ENCODE peak calls at places on chromosomes 13 and 19, in nine cellular contexts. One of them, this sample, is unnamed.

GRCh38 chr19:5331790-5332189 is 8.8 kb downstream of the PTPRS start:
- DNase-seq in fibroblast of lung: no peak
- DNase-seq in adrenal gland: no peak
- DNase-seq in OCI-LY7: no peak
- DNase-seq in pancreas: no peak
- DNase-seq in lower lobe of right lung: no peak
- DNase-seq in prostate gland: no peak
- DNase-seq in spleen: no peak
- DNase-seq in hepatocyte: no peak
- DNase-seq in this sample: no peak

GRCh38 chr19:34173145-34173956 is 1.0 kb downstream of the LSM14A start:
- DNase-seq in prostate gland: peak; percentile 65
- DNase-seq in lower lobe of right lung: peak; percentile 49
- DNase-seq in adrenal gland: peak; percentile 66
- DNase-seq in pancreas: no peak
- DNase-seq in spleen: peak; percentile 76
- DNase-seq in fibroblast of lung: peak; percentile 41
- DNase-seq in hepatocyte: peak; percentile 64
- DNase-seq in OCI-LY7: peak; percentile 40
- DNase-seq in this sample: peak; percentile 51

GRCh38 chr19:1590641-1591397 is 1.8 kb downstream of the MBD3 start:
- DNase-seq in fibroblast of lung: peak; percentile 21
- DNase-seq in adrenal gland: no peak
- DNase-seq in OCI-LY7: peak; percentile 77
- DNase-seq in spleen: no peak
- DNase-seq in hepatocyte: peak; percentile 59
- DNase-seq in lower lobe of right lung: no peak
- DNase-seq in prostate gland: no peak
- DNase-seq in pancreas: no peak
- DNase-seq in this sample: peak; percentile 31

GRCh38 chr19:4692275-4693077 is 22.3 kb upstream of the MYDGF start:
- DNase-seq in pancreas: peak; percentile 55
- DNase-seq in adrenal gland: no peak
- DNase-seq in lower lobe of right lung: no peak
- DNase-seq in hepatocyte: no peak
- DNase-seq in fibroblast of lung: no peak
- DNase-seq in OCI-LY7: no peak
- DNase-seq in spleen: no peak
- DNase-seq in prostate gland: no peak
- DNase-seq in this sample: no peak

GRCh38 chr13:73146705-73147104 is 87.9 kb downstream of the KLF5 start:
- DNase-seq in adrenal gland: no peak
- DNase-seq in hepatocyte: no peak
- DNase-seq in prostate gland: no peak
- DNase-seq in pancreas: no peak
- DNase-seq in fibroblast of lung: no peak
- DNase-seq in spleen: no peak
- DNase-seq in OCI-LY7: no peak
- DNase-seq in lower lobe of right lung: no peak
- DNase-seq in this sample: no peak

GRCh38 chr13:79246575-79246949 is 159.5 kb downstream of the RBM26 start:
- DNase-seq in fibroblast of lung: no peak
- DNase-seq in adrenal gland: no peak
- DNase-seq in prostate gland: no peak
- DNase-seq in OCI-LY7: peak; percentile 34
- DNase-seq in spleen: no peak
- DNase-seq in lower lobe of right lung: no peak
- DNase-seq in hepatocyte: no peak
- DNase-seq in pancreas: no peak
- DNase-seq in this sample: no peak

GRCh38 chr19:55605637-55606470 is at the start of gene ZNF865:
- DNase-seq in hepatocyte: peak; percentile 94
- DNase-seq in spleen: peak; percentile 89
- DNase-seq in lower lobe of right lung: peak; percentile 82
- DNase-seq in OCI-LY7: peak; percentile 80
- DNase-seq in fibroblast of lung: peak; percentile 84
- DNase-seq in prostate gland: peak; percentile 69
- DNase-seq in adrenal gland: peak; percentile 84
- DNase-seq in pancreas: peak; percentile 80
- DNase-seq in this sample: peak; percentile 92

GRCh38 chr13:28429685-28430290 is 65.1 kb downstream of the FLT1 start:
- DNase-seq in hepatocyte: no peak
- DNase-seq in fibroblast of lung: no peak
- DNase-seq in OCI-LY7: peak; percentile 91
- DNase-seq in lower lobe of right lung: no peak
- DNase-seq in prostate gland: no peak
- DNase-seq in adrenal gland: no peak
- DNase-seq in spleen: no peak
- DNase-seq in pancreas: no peak
- DNase-seq in this sample: peak; percentile 33

GRCh38 chr19:38079926-38080380 is 144.1 kb downstream of the DPF1 start:
- DNase-seq in OCI-LY7: peak; percentile 70
- DNase-seq in hepatocyte: no peak
- DNase-seq in adrenal gland: no peak
- DNase-seq in fibroblast of lung: peak; percentile 75
- DNase-seq in prostate gland: peak; percentile 37
- DNase-seq in pancreas: peak; percentile 2
- DNase-seq in spleen: no peak
- DNase-seq in lower lobe of right lung: no peak
- DNase-seq in this sample: no peak

GRCh38 chr19:48403606-48404005 is 10.1 kb downstream of the GRIN2D start:
- DNase-seq in OCI-LY7: peak; percentile 80
- DNase-seq in spleen: peak; percentile 90
- DNase-seq in prostate gland: peak; percentile 46
- DNase-seq in pancreas: no peak
- DNase-seq in fibroblast of lung: peak; percentile 67
- DNase-seq in adrenal gland: peak; percentile 79
- DNase-seq in hepatocyte: peak; percentile 70
- DNase-seq in lower lobe of right lung: no peak
- DNase-seq in this sample: peak; percentile 77

GRCh38 chr13:45156565-45157361 is 36.5 kb downstream of the GTF2F2 start:
- DNase-seq in prostate gland: no peak
- DNase-seq in spleen: no peak
- DNase-seq in OCI-LY7: no peak
- DNase-seq in lower lobe of right lung: no peak
- DNase-seq in adrenal gland: no peak
- DNase-seq in fibroblast of lung: no peak
- DNase-seq in pancreas: no peak
- DNase-seq in hepatocyte: no peak
- DNase-seq in this sample: no peak

GRCh38 chr13:103531278-103531677 is 465.1 kb upstream of the SLC10A2 start:
- DNase-seq in OCI-LY7: no peak
- DNase-seq in prostate gland: no peak
- DNase-seq in fibroblast of lung: no peak
- DNase-seq in lower lobe of right lung: no peak
- DNase-seq in spleen: no peak
- DNase-seq in hepatocyte: peak; percentile 20
- DNase-seq in pancreas: no peak
- DNase-seq in adrenal gland: no peak
- DNase-seq in this sample: no peak

GRCh38 chr19:15471639-15472101 is 7.3 kb upstream of the RASAL3 start:
- DNase-seq in OCI-LY7: no peak
- DNase-seq in lower lobe of right lung: no peak
- DNase-seq in prostate gland: no peak
- DNase-seq in pancreas: peak; percentile 43
- DNase-seq in hepatocyte: no peak
- DNase-seq in adrenal gland: no peak
- DNase-seq in fibroblast of lung: no peak
- DNase-seq in spleen: no peak
- DNase-seq in this sample: no peak

GRCh38 chr13:110187501-110188161 is 119.3 kb downstream of the COL4A1 start:
- DNase-seq in prostate gland: no peak
- DNase-seq in fibroblast of lung: peak; percentile 71
- DNase-seq in adrenal gland: peak; percentile 88
- DNase-seq in hepatocyte: peak; percentile 70
- DNase-seq in OCI-LY7: no peak
- DNase-seq in spleen: no peak
- DNase-seq in pancreas: no peak
- DNase-seq in lower lobe of right lung: no peak
- DNase-seq in this sample: peak; percentile 96

GRCh38 chr19:16660763-16661479 is at the start of gene TMEM38A:
- DNase-seq in hepatocyte: peak; percentile 77
- DNase-seq in lower lobe of right lung: peak; percentile 65
- DNase-seq in pancreas: peak; percentile 85
- DNase-seq in prostate gland: peak; percentile 41
- DNase-seq in fibroblast of lung: no peak
- DNase-seq in OCI-LY7: peak; percentile 57
- DNase-seq in adrenal gland: peak; percentile 62
- DNase-seq in spleen: peak; percentile 92
- DNase-seq in this sample: peak; percentile 9

GRCh38 chr19:41410655-41411054 is 13.0 kb downstream of the BCKDHA start:
- DNase-seq in OCI-LY7: no peak
- DNase-seq in hepatocyte: no peak
- DNase-seq in prostate gland: no peak
- DNase-seq in adrenal gland: no peak
- DNase-seq in spleen: no peak
- DNase-seq in fibroblast of lung: no peak
- DNase-seq in pancreas: no peak
- DNase-seq in lower lobe of right lung: no peak
- DNase-seq in this sample: peak; percentile 29

GRCh38 chr13:95226932-95227718 is 74.1 kb downstream of the ABCC4 start:
- DNase-seq in pancreas: no peak
- DNase-seq in adrenal gland: no peak
- DNase-seq in prostate gland: no peak
- DNase-seq in lower lobe of right lung: no peak
- DNase-seq in hepatocyte: no peak
- DNase-seq in spleen: no peak
- DNase-seq in fibroblast of lung: no peak
- DNase-seq in OCI-LY7: no peak
- DNase-seq in this sample: no peak

GRCh38 chr19:23071087-23071511 is 45.7 kb upstream of the ZNF730 start:
- DNase-seq in pancreas: peak; percentile 62
- DNase-seq in adrenal gland: no peak
- DNase-seq in prostate gland: peak; percentile 7
- DNase-seq in hepatocyte: no peak
- DNase-seq in spleen: no peak
- DNase-seq in fibroblast of lung: peak; percentile 24
- DNase-seq in lower lobe of right lung: no peak
- DNase-seq in OCI-LY7: no peak
- DNase-seq in this sample: peak; percentile 35

GRCh38 chr13:49560270-49561063 is 24.9 kb downstream of the RCBTB1 start:
- DNase-seq in prostate gland: peak; percentile 73
- DNase-seq in spleen: no peak
- DNase-seq in hepatocyte: peak; percentile 66
- DNase-seq in adrenal gland: peak; percentile 64
- DNase-seq in OCI-LY7: no peak
- DNase-seq in lower lobe of right lung: no peak
- DNase-seq in pancreas: peak; percentile 57
- DNase-seq in fibroblast of lung: peak; percentile 68
- DNase-seq in this sample: peak; percentile 70
- TF ChIP-seq CTCF in prostate gland: peak; percentile 26
- TF ChIP-seq CTCF in spleen: no peak
- TF ChIP-seq CTCF in hepatocyte: peak; percentile 32
- TF ChIP-seq CTCF in adrenal gland: no peak
- TF ChIP-seq CTCF in OCI-LY7: no peak
- TF ChIP-seq CTCF in lower lobe of right lung: peak; percentile 28
- TF ChIP-seq CTCF in pancreas: no peak
- TF ChIP-seq CTCF in fibroblast of lung: peak; percentile 28
- TF ChIP-seq CTCF in this sample: peak; percentile 53

DNA sequence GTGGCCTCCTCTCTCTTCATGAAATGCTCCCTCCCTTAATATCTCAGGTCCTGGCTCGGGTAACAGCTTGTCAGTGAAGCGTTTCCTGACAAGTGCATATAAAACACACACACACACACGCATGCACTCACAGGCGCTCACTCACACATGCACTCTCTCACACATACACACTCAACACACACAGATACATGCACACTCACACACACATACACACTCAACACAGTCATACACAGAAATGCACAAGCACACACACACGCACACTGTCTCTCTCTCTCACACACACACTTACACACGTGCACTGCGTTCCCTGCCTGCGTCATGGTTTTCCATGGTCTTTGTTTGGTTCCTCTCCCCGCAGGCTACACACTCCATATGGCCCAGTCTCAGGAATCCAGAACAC is 344.1 kb downstream of the UQCRFS1 start:
- DNase-seq in spleen: no peak
- DNase-seq in OCI-LY7: no peak
- DNase-seq in pancreas: no peak
- DNase-seq in fibroblast of lung: no peak
- DNase-seq in adrenal gland: no peak
- DNase-seq in lower lobe of right lung: no peak
- DNase-seq in prostate gland: no peak
- DNase-seq in hepatocyte: no peak
- DNase-seq in this sample: no peak
- H3K27ac ChIP-seq in spleen: no peak overlapping the region
- H3K27ac ChIP-seq in OCI-LY7: no peak overlapping the region
- H3K27ac ChIP-seq in pancreas: no peak overlapping the region
- H3K27ac ChIP-seq in fibroblast of lung: no peak overlapping the region
- H3K27ac ChIP-seq in adrenal gland: no peak overlapping the region
- H3K27ac ChIP-seq in lower lobe of right lung: no peak overlapping the region
- H3K27ac ChIP-seq in prostate gland: no peak overlapping the region
- H3K27ac ChIP-seq in hepatocyte: no peak overlapping the region
- H3K27ac ChIP-seq in this sample: no peak overlapping the region

GRCh38 chr13:27281420-27281819 is 10.8 kb downstream of the RASL11A start:
- DNase-seq in prostate gland: no peak
- DNase-seq in fibroblast of lung: no peak
- DNase-seq in adrenal gland: no peak
- DNase-seq in pancreas: no peak
- DNase-seq in lower lobe of right lung: no peak
- DNase-seq in hepatocyte: peak; percentile 35
- DNase-seq in spleen: no peak
- DNase-seq in OCI-LY7: no peak
- DNase-seq in this sample: no peak
- TF ChIP-seq CTCF in prostate gland: no peak
- TF ChIP-seq CTCF in fibroblast of lung: no peak
- TF ChIP-seq CTCF in adrenal gland: no peak
- TF ChIP-seq CTCF in pancreas: no peak
- TF ChIP-seq CTCF in lower lobe of right lung: no peak
- TF ChIP-seq CTCF in hepatocyte: peak; percentile 5
- TF ChIP-seq CTCF in spleen: no peak
- TF ChIP-seq CTCF in OCI-LY7: no peak
- TF ChIP-seq CTCF in this sample: no peak

GRCh38 chr13:46552888-46553520 is at the start of gene LRCH1:
- DNase-seq in hepatocyte: peak; percentile 94
- DNase-seq in adrenal gland: peak; percentile 94
- DNase-seq in pancreas: peak; percentile 92
- DNase-seq in spleen: peak; percentile 98
- DNase-seq in OCI-LY7: peak; percentile 89
- DNase-seq in lower lobe of right lung: peak; percentile 93
- DNase-seq in fibroblast of lung: peak; percentile 86
- DNase-seq in prostate gland: peak; percentile 90
- DNase-seq in this sample: peak; percentile 96

GRCh38 chr13:46550822-46551221 is 2.1 kb upstream of the LRCH1 start:
- DNase-seq in OCI-LY7: no peak
- DNase-seq in lower lobe of right lung: no peak
- DNase-seq in prostate gland: no peak
- DNase-seq in pancreas: no peak
- DNase-seq in spleen: no peak
- DNase-seq in fibroblast of lung: no peak
- DNase-seq in hepatocyte: no peak
- DNase-seq in adrenal gland: no peak
- DNase-seq in this sample: no peak

GRCh38 chr13:46552302-46552680 is 679 bp upstream of the LRCH1 start:
- DNase-seq in prostate gland: no peak
- DNase-seq in lower lobe of right lung: no peak
- DNase-seq in OCI-LY7: no peak
- DNase-seq in adrenal gland: no peak
- DNase-seq in spleen: no peak
- DNase-seq in fibroblast of lung: no peak
- DNase-seq in hepatocyte: no peak
- DNase-seq in pancreas: no peak
- DNase-seq in this sample: no peak

GRCh38 chr13:46553521-46553885 is 533 bp downstream of the LRCH1 start:
- DNase-seq in lower lobe of right lung: peak; percentile 53
- DNase-seq in spleen: no peak
- DNase-seq in OCI-LY7: no peak
- DNase-seq in adrenal gland: peak; percentile 57
- DNase-seq in prostate gland: peak; percentile 36
- DNase-seq in hepatocyte: no peak
- DNase-seq in pancreas: no peak
- DNase-seq in fibroblast of lung: no peak
- DNase-seq in this sample: peak; percentile 34

GRCh38 chr13:46551410-46552301 is 1.3 kb upstream of the LRCH1 start:
- DNase-seq in prostate gland: peak; percentile 78
- DNase-seq in hepatocyte: peak; percentile 86
- DNase-seq in OCI-LY7: peak; percentile 78
- DNase-seq in adrenal gland: peak; percentile 94
- DNase-seq in pancreas: peak; percentile 72
- DNase-seq in lower lobe of right lung: peak; percentile 86
- DNase-seq in fibroblast of lung: peak; percentile 79
- DNase-seq in spleen: peak; percentile 91
- DNase-seq in this sample: peak; percentile 78
- H3K27ac ChIP-seq in prostate gland: peak overlapping the region; percentile 86
- H3K27ac ChIP-seq in hepatocyte: no peak overlapping the region
- H3K27ac ChIP-seq in OCI-LY7: peak overlapping the region; percentile 74
- H3K27ac ChIP-seq in adrenal gland: no peak overlapping the region
- H3K27ac ChIP-seq in pancreas: no peak overlapping the region
- H3K27ac ChIP-seq in lower lobe of right lung: no peak overlapping the region
- H3K27ac ChIP-seq in fibroblast of lung: peak overlapping the region; percentile 57
- H3K27ac ChIP-seq in spleen: no peak overlapping the region
- H3K27ac ChIP-seq in this sample: no peak overlapping the region